ENCODE peak calls at places on chromosomes 6 and 20, in eight cellular contexts. One of them, this sample, is unnamed.

GRCh38 chr6:139979021-139979721 is 604.7 kb upstream of the CITED2 start:
- DNase-seq in EL: no peak
- DNase-seq in psoas muscle: no peak
- DNase-seq in stimulated activated CD4-positive, alpha-beta T cell treated with anti-CD3 and anti-CD28 coated beads, Interleukin-2, amount 100 ng/mL, for 48 hours: no peak
- DNase-seq in hepatic stellate cell: no peak
- DNase-seq in HFF-Myc: no peak
- DNase-seq in Right ventricle myocardium superior: no peak
- DNase-seq in fibroblast of pulmonary artery: peak
- DNase-seq in this sample: no peak

GRCh38 chr6:14100098-14100497 is 17.5 kb upstream of the CD83 start:
- DNase-seq in EL: no peak
- DNase-seq in psoas muscle: no peak
- DNase-seq in stimulated activated CD4-positive, alpha-beta T cell treated with anti-CD3 and anti-CD28 coated beads, Interleukin-2, amount 100 ng/mL, for 48 hours: no peak
- DNase-seq in hepatic stellate cell: no peak
- DNase-seq in HFF-Myc: no peak
- DNase-seq in Right ventricle myocardium superior: no peak
- DNase-seq in fibroblast of pulmonary artery: no peak
- DNase-seq in this sample: no peak

GRCh38 chr6:29628419-29629281 is 4.3 kb downstream of the GABBR1 start:
- DNase-seq in EL: peak
- DNase-seq in psoas muscle: peak
- DNase-seq in stimulated activated CD4-positive, alpha-beta T cell treated with anti-CD3 and anti-CD28 coated beads, Interleukin-2, amount 100 ng/mL, for 48 hours: peak
- DNase-seq in hepatic stellate cell: peak
- DNase-seq in HFF-Myc: peak
- DNase-seq in Right ventricle myocardium superior: peak
- DNase-seq in fibroblast of pulmonary artery: peak
- DNase-seq in this sample: no peak

GRCh38 chr6:168950500-168951223 is 303.0 kb downstream of the THBS2 start:
- DNase-seq in EL: no peak
- DNase-seq in psoas muscle: no peak
- DNase-seq in stimulated activated CD4-positive, alpha-beta T cell treated with anti-CD3 and anti-CD28 coated beads, Interleukin-2, amount 100 ng/mL, for 48 hours: no peak
- DNase-seq in hepatic stellate cell: no peak
- DNase-seq in HFF-Myc: no peak
- DNase-seq in Right ventricle myocardium superior: no peak
- DNase-seq in fibroblast of pulmonary artery: no peak
- DNase-seq in this sample: no peak

GRCh38 chr20:36575066-36575743 is 1.8 kb downstream of the TGIF2 start:
- DNase-seq in EL: peak
- DNase-seq in psoas muscle: peak
- DNase-seq in stimulated activated CD4-positive, alpha-beta T cell treated with anti-CD3 and anti-CD28 coated beads, Interleukin-2, amount 100 ng/mL, for 48 hours: no peak
- DNase-seq in hepatic stellate cell: peak
- DNase-seq in HFF-Myc: no peak
- DNase-seq in Right ventricle myocardium superior: peak
- DNase-seq in fibroblast of pulmonary artery: peak
- DNase-seq in this sample: no peak

GRCh38 chr6:44105993-44106740 is 21.1 kb downstream of the MRPL14 start:
- DNase-seq in EL: no peak
- DNase-seq in psoas muscle: no peak
- DNase-seq in stimulated activated CD4-positive, alpha-beta T cell treated with anti-CD3 and anti-CD28 coated beads, Interleukin-2, amount 100 ng/mL, for 48 hours: no peak
- DNase-seq in hepatic stellate cell: no peak
- DNase-seq in HFF-Myc: no peak
- DNase-seq in Right ventricle myocardium superior: no peak
- DNase-seq in fibroblast of pulmonary artery: no peak
- DNase-seq in this sample: no peak

GRCh38 chr6:47426524-47427302 is 50.9 kb upstream of the CD2AP start:
- DNase-seq in EL: no peak
- DNase-seq in psoas muscle: no peak
- DNase-seq in stimulated activated CD4-positive, alpha-beta T cell treated with anti-CD3 and anti-CD28 coated beads, Interleukin-2, amount 100 ng/mL, for 48 hours: no peak
- DNase-seq in hepatic stellate cell: no peak
- DNase-seq in HFF-Myc: no peak
- DNase-seq in Right ventricle myocardium superior: no peak
- DNase-seq in fibroblast of pulmonary artery: no peak
- DNase-seq in this sample: no peak

GRCh38 chr6:134063966-134064445 is 11.6 kb upstream of the SLC2A12 start:
- DNase-seq in EL: peak
- DNase-seq in psoas muscle: peak
- DNase-seq in stimulated activated CD4-positive, alpha-beta T cell treated with anti-CD3 and anti-CD28 coated beads, Interleukin-2, amount 100 ng/mL, for 48 hours: peak
- DNase-seq in hepatic stellate cell: peak
- DNase-seq in HFF-Myc: no peak
- DNase-seq in Right ventricle myocardium superior: peak
- DNase-seq in fibroblast of pulmonary artery: peak
- DNase-seq in this sample: peak

GRCh38 chr20:24842591-24843442 is 106.3 kb upstream of the CST7 start:
- DNase-seq in EL: no peak
- DNase-seq in psoas muscle: no peak
- DNase-seq in stimulated activated CD4-positive, alpha-beta T cell treated with anti-CD3 and anti-CD28 coated beads, Interleukin-2, amount 100 ng/mL, for 48 hours: no peak
- DNase-seq in hepatic stellate cell: no peak
- DNase-seq in HFF-Myc: no peak
- DNase-seq in Right ventricle myocardium superior: no peak
- DNase-seq in fibroblast of pulmonary artery: peak
- DNase-seq in this sample: no peak

GRCh38 chr20:35340436-35340835 is 48.2 kb upstream of the FAM83C start:
- DNase-seq in EL: no peak
- DNase-seq in psoas muscle: no peak
- DNase-seq in stimulated activated CD4-positive, alpha-beta T cell treated with anti-CD3 and anti-CD28 coated beads, Interleukin-2, amount 100 ng/mL, for 48 hours: no peak
- DNase-seq in hepatic stellate cell: no peak
- DNase-seq in HFF-Myc: no peak
- DNase-seq in Right ventricle myocardium superior: no peak
- DNase-seq in fibroblast of pulmonary artery: no peak
- DNase-seq in this sample: no peak

GRCh38 chr6:170223718-170224693 is 66.9 kb downstream of the DLL1 start:
- DNase-seq in EL: no peak
- DNase-seq in psoas muscle: no peak
- DNase-seq in stimulated activated CD4-positive, alpha-beta T cell treated with anti-CD3 and anti-CD28 coated beads, Interleukin-2, amount 100 ng/mL, for 48 hours: no peak
- DNase-seq in hepatic stellate cell: no peak
- DNase-seq in HFF-Myc: no peak
- DNase-seq in Right ventricle myocardium superior: no peak
- DNase-seq in fibroblast of pulmonary artery: no peak
- DNase-seq in this sample: no peak

GRCh38 chr6:39688494-39688893 is 36.7 kb downstream of the KIF6 start:
- DNase-seq in EL: peak
- DNase-seq in psoas muscle: no peak
- DNase-seq in stimulated activated CD4-positive, alpha-beta T cell treated with anti-CD3 and anti-CD28 coated beads, Interleukin-2, amount 100 ng/mL, for 48 hours: no peak
- DNase-seq in hepatic stellate cell: no peak
- DNase-seq in HFF-Myc: no peak
- DNase-seq in Right ventricle myocardium superior: no peak
- DNase-seq in fibroblast of pulmonary artery: peak
- DNase-seq in this sample: no peak

GRCh38 chr6:98787961-98788360 is 46.4 kb upstream of the POU3F2 start:
- DNase-seq in EL: no peak
- DNase-seq in psoas muscle: no peak
- DNase-seq in stimulated activated CD4-positive, alpha-beta T cell treated with anti-CD3 and anti-CD28 coated beads, Interleukin-2, amount 100 ng/mL, for 48 hours: no peak
- DNase-seq in hepatic stellate cell: no peak
- DNase-seq in HFF-Myc: no peak
- DNase-seq in Right ventricle myocardium superior: no peak
- DNase-seq in fibroblast of pulmonary artery: no peak
- DNase-seq in this sample: no peak

GRCh38 chr6:169319561-169319960 is 65.9 kb upstream of the THBS2 start:
- DNase-seq in EL: no peak
- DNase-seq in psoas muscle: no peak
- DNase-seq in stimulated activated CD4-positive, alpha-beta T cell treated with anti-CD3 and anti-CD28 coated beads, Interleukin-2, amount 100 ng/mL, for 48 hours: no peak
- DNase-seq in hepatic stellate cell: peak
- DNase-seq in HFF-Myc: no peak
- DNase-seq in Right ventricle myocardium superior: no peak
- DNase-seq in fibroblast of pulmonary artery: no peak
- DNase-seq in this sample: no peak

GRCh38 chr6:30897882-30898281 is 10.1 kb upstream of the GTF2H4 start:
- DNase-seq in EL: no peak
- DNase-seq in psoas muscle: no peak
- DNase-seq in stimulated activated CD4-positive, alpha-beta T cell treated with anti-CD3 and anti-CD28 coated beads, Interleukin-2, amount 100 ng/mL, for 48 hours: no peak
- DNase-seq in hepatic stellate cell: no peak
- DNase-seq in HFF-Myc: no peak
- DNase-seq in Right ventricle myocardium superior: peak
- DNase-seq in fibroblast of pulmonary artery: no peak
- DNase-seq in this sample: no peak

GRCh38 chr6:118810420-118811027 is 83.4 kb upstream of the ASF1A start:
- DNase-seq in EL: no peak
- DNase-seq in psoas muscle: no peak
- DNase-seq in stimulated activated CD4-positive, alpha-beta T cell treated with anti-CD3 and anti-CD28 coated beads, Interleukin-2, amount 100 ng/mL, for 48 hours: peak
- DNase-seq in hepatic stellate cell: no peak
- DNase-seq in HFF-Myc: no peak
- DNase-seq in Right ventricle myocardium superior: no peak
- DNase-seq in fibroblast of pulmonary artery: no peak
- DNase-seq in this sample: peak

GRCh38 chr20:63326314-63327228 is 33.6 kb downstream of the COL20A1 start:
- DNase-seq in EL: no peak
- DNase-seq in psoas muscle: peak
- DNase-seq in stimulated activated CD4-positive, alpha-beta T cell treated with anti-CD3 and anti-CD28 coated beads, Interleukin-2, amount 100 ng/mL, for 48 hours: no peak
- DNase-seq in hepatic stellate cell: no peak
- DNase-seq in HFF-Myc: no peak
- DNase-seq in Right ventricle myocardium superior: peak
- DNase-seq in fibroblast of pulmonary artery: no peak
- DNase-seq in this sample: peak

GRCh38 chr6:2111162-2111677 is 134.2 kb downstream of the GMDS start:
- DNase-seq in EL: peak
- DNase-seq in psoas muscle: no peak
- DNase-seq in stimulated activated CD4-positive, alpha-beta T cell treated with anti-CD3 and anti-CD28 coated beads, Interleukin-2, amount 100 ng/mL, for 48 hours: no peak
- DNase-seq in hepatic stellate cell: peak
- DNase-seq in HFF-Myc: no peak
- DNase-seq in Right ventricle myocardium superior: no peak
- DNase-seq in fibroblast of pulmonary artery: peak
- DNase-seq in this sample: no peak

GRCh38 chr6:31972709-31973350 is 892 bp upstream of the DXO start:
- DNase-seq in EL: peak
- DNase-seq in psoas muscle: no peak
- DNase-seq in stimulated activated CD4-positive, alpha-beta T cell treated with anti-CD3 and anti-CD28 coated beads, Interleukin-2, amount 100 ng/mL, for 48 hours: no peak
- DNase-seq in hepatic stellate cell: peak
- DNase-seq in HFF-Myc: no peak
- DNase-seq in Right ventricle myocardium superior: no peak
- DNase-seq in fibroblast of pulmonary artery: peak
- DNase-seq in this sample: no peak

GRCh38 chr6:89281779-89282246 is 33.3 kb downstream of the GABRR2 start:
- DNase-seq in EL: peak
- DNase-seq in psoas muscle: no peak
- DNase-seq in stimulated activated CD4-positive, alpha-beta T cell treated with anti-CD3 and anti-CD28 coated beads, Interleukin-2, amount 100 ng/mL, for 48 hours: peak
- DNase-seq in hepatic stellate cell: peak
- DNase-seq in HFF-Myc: peak
- DNase-seq in Right ventricle myocardium superior: no peak
- DNase-seq in fibroblast of pulmonary artery: peak
- DNase-seq in this sample: peak

GRCh38 chr6:70844301-70844700 is 112.6 kb downstream of the B3GAT2 start:
- DNase-seq in EL: no peak
- DNase-seq in psoas muscle: no peak
- DNase-seq in stimulated activated CD4-positive, alpha-beta T cell treated with anti-CD3 and anti-CD28 coated beads, Interleukin-2, amount 100 ng/mL, for 48 hours: no peak
- DNase-seq in hepatic stellate cell: no peak
- DNase-seq in HFF-Myc: no peak
- DNase-seq in Right ventricle myocardium superior: no peak
- DNase-seq in fibroblast of pulmonary artery: no peak
- DNase-seq in this sample: no peak

GRCh38 chr6:29388533-29388932 is 6.9 kb upstream of the OR12D2 start:
- DNase-seq in EL: no peak
- DNase-seq in psoas muscle: no peak
- DNase-seq in stimulated activated CD4-positive, alpha-beta T cell treated with anti-CD3 and anti-CD28 coated beads, Interleukin-2, amount 100 ng/mL, for 48 hours: no peak
- DNase-seq in hepatic stellate cell: no peak
- DNase-seq in HFF-Myc: no peak
- DNase-seq in Right ventricle myocardium superior: no peak
- DNase-seq in fibroblast of pulmonary artery: no peak
- DNase-seq in this sample: no peak

This sample was measured in CMK.